ENCODE peak calls at places on chromosomes 3 and 15, in seven cellular contexts. Q is tibial nerve, G is fibroblast of mammary gland, I is GM10248, X is foreskin fibroblast, K is nephron progenitor cell, S is CD14-positive monocyte. M is an unnamed sample.

GRCh38 chr15:39411102-39411989 is 169.5 kb upstream of the THBS1 start:
- DNase-seq in K (no peak), S (peak), G (peak), Q (no peak), X (no peak), I (peak), M (peak)

GRCh38 chr3:14534379-14535191 is 5.6 kb downstream of the GRIP2 start:
- DNase-seq in Q (no peak), G (no peak), I (no peak), X (no peak), K (no peak), S (no peak), M (no peak)

GRCh38 chr3:71702131-71703024 is 22.8 kb downstream of the EIF4E3 start:
- DNase-seq in Q (no peak), S (no peak), X (no peak), I (no peak), K (no peak), G (no peak), M (no peak)

GRCh38 chr3:53721187-53721946 is 124.9 kb downstream of the CHDH start:
- DNase-seq in G (peak), X (no peak), S (no peak), K (no peak), Q (no peak), I (no peak), M (no peak)

GRCh38 chr3:183378951-183379350 is 49.5 kb downstream of the MCF2L2 start:
- DNase-seq in I (no peak), K (no peak), Q (no peak), G (no peak), S (no peak), X (no peak), M (no peak)

GRCh38 chr3:99114565-99115291 is 213.2 kb upstream of the DCBLD2 start:
- DNase-seq in Q (no peak), K (peak), X (no peak), G (peak), S (no peak), I (no peak), M (peak)

GRCh38 chr15:56537881-56538280 is 72.9 kb upstream of the MNS1 start:
- DNase-seq in G (peak), S (no peak), Q (no peak), I (peak), X (no peak), K (no peak), M (peak)

GRCh38 chr3:47010050-47010712 is 30.7 kb downstream of the NBEAL2 start:
- DNase-seq in G (peak), Q (no peak), X (peak), S (peak), K (no peak), I (no peak), M (peak)

GRCh38 chr3:42014949-42015533 is 53.1 kb upstream of the ULK4 start:
- DNase-seq in G (peak), S (no peak), X (no peak), Q (peak), I (no peak), K (peak), M (peak)

GRCh38 chr3:150454622-150455021 is 46.5 kb downstream of the TSC22D2 start:
- DNase-seq in X (no peak), K (no peak), Q (no peak), G (no peak), I (no peak), S (no peak), M (no peak)

GRCh38 chr15:34883633-34884032 is 85.9 kb downstream of the AQR start:
- DNase-seq in I (no peak), G (peak), K (no peak), Q (no peak), X (no peak), S (no peak), M (no peak)

GRCh38 chr15:74548236-74548635 is 7.2 kb downstream of the ARID3B start:
- DNase-seq in K (no peak), X (no peak), S (no peak), G (no peak), I (no peak), Q (no peak), M (no peak)

GRCh38 chr3:62567097-62568021 is 194.0 kb upstream of the FEZF2 start:
- DNase-seq in S (no peak), I (no peak), K (no peak), G (peak), Q (peak), X (peak), M (no peak)

GRCh38 chr15:61702224-61703120 is 357.8 kb downstream of the VPS13C start:
- DNase-seq in Q (no peak), X (no peak), G (peak), S (no peak), I (no peak), K (no peak), M (no peak)

GRCh38 chr15:92803852-92804609 is 96.1 kb upstream of the CHD2 start:
- DNase-seq in G (peak), X (peak), S (peak), Q (peak), K (no peak), I (peak), M (peak)

GRCh38 chr3:49238274-49239127 is 38.5 kb downstream of the C3orf62 start:
- DNase-seq in I (no peak), G (peak), Q (peak), K (no peak), X (peak), S (peak), M (no peak)
- TF ChIP-seq CTCF in I (no peak), G (no peak), Q (no peak), K (no peak), X (no peak), S (no peak), M (no peak)

DNA sequence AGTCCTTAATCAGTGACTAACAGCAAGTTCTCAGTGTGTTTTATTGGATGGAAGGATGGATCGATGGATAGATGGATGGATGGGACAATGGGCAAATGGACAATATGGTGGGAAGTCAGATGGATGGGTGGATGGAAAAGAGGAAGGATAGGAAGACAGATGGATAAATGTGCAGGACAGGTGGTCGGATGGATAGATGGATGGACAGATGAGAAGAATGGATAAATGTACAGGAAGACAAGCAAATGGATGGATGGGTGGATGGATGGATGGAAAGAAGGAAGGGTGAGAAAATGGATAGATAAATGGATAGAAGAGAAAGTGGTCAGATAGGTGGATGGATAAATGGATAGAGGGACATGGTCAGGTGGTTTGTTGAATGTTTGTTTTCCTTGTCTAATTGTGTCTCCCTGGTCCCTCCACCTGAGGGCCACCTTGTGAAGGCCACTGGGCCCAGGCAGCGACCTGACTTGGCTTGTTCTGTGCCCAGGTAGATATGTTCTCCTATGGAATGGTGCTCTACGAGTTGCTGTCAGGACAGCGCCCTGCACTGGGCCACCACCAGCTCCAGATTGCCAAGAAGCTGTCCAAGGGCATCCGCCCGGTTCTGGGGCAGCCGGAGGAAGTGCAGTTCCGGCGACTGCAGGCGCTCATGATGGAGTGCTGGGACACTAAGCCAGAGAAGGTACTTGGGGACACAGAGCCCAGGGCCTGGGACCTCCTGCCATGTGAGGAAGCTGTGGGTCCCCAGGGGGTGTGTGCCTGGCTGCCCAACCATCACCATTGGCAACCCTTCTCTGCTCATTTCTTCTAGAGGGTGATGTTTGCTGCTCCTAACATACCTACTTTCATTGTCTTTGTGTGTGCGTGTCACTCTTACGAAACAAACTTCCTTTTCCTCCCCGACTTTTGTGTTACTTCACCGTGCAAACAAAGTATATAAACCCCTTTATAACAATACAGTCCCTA is 137.5 kb downstream of the LRRK1 start:
- DNase-seq in G (no peak), S (no peak), K (no peak), X (no peak), Q (peak), I (no peak), M (no peak)
- TF ChIP-seq CTCF in G (no peak), S (no peak), K (no peak), X (no peak), Q (no peak), I (no peak), M (no peak)

GRCh38 chr3:67804089-67804488 is 149.7 kb upstream of the SUCLG2 start:
- DNase-seq in Q (no peak), I (no peak), G (no peak), K (no peak), S (no peak), X (peak), M (no peak)
- TF ChIP-seq CTCF in Q (no peak), I (no peak), G (no peak), K (no peak), S (no peak), X (no peak), M (no peak)

GRCh38 chr3:191139771-191140170 is 59.3 kb upstream of the OSTN start:
- DNase-seq in G (peak), S (no peak), K (no peak), I (no peak), Q (no peak), X (peak), M (no peak)

GRCh38 chr3:191135175-191135574 is 63.9 kb upstream of the OSTN start:
- DNase-seq in Q (no peak), X (no peak), I (no peak), G (no peak), K (no peak), S (no peak), M (no peak)

GRCh38 chr3:191138937-191139336 is 60.1 kb upstream of the OSTN start:
- DNase-seq in G (no peak), X (no peak), Q (no peak), I (no peak), K (no peak), S (no peak), M (no peak)

GRCh38 chr3:191133359-191133758 is 65.7 kb upstream of the OSTN start:
- DNase-seq in G (no peak), I (no peak), S (no peak), Q (no peak), X (no peak), K (no peak), M (no peak)

GRCh38 chr3:191136347-191136746 is 62.7 kb upstream of the OSTN start:
- DNase-seq in S (no peak), X (no peak), K (no peak), Q (peak), G (peak), I (peak), M (peak)
- TF ChIP-seq CTCF in S (no peak), X (peak), K (no peak), Q (no peak), G (peak), I (peak), M (peak)

GRCh38 chr3:21170964-21171363 is 580.0 kb downstream of the ZNF385D start:
- DNase-seq in S (no peak), G (peak), X (no peak), I (no peak), K (peak), Q (no peak), M (no peak)
- TF ChIP-seq CTCF in S (no peak), G (peak), X (peak), I (peak), K (peak), Q (no peak), M (no peak)

DNA sequence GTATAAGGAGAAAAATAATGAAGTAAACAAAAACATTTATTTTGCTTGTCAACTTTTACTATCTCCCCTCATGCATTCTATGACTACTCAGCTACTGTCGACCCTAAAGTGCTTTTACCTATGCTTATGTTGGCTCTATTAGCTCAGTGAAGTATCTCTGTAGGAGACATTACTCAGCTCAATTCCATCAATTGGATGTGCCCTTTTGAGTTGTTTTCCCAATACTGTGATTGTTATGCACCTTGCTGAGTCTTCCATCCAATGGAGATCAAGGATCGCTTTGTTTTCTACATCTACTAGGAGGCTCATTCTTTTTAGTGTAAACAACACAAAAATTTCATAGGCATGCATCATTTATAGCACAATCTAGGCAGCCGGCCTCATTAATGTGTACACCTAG is 403.8 kb upstream of the ARL6 start:
- DNase-seq in K (no peak), X (no peak), G (no peak), S (no peak), I (no peak), Q (no peak), M (no peak)
- TF ChIP-seq CTCF in K (no peak), X (no peak), G (no peak), S (no peak), I (no peak), Q (no peak), M (no peak)

M was measured in GM20000.